ENCODE peak calls at places on chromosomes 7 and 10, in eight cellular contexts. Y is esophagus muscularis mucosa, H is stomach, Q is endothelial cell of umbilical vein, K is GM12892, L is Panc1, E is HL-60, F is HCT116. A is an unnamed sample.

GRCh38 chr7:30276203-30276900 is 8.0 kb upstream of the ZNRF2 start:
- DNase-seq in Q (peak), K (no peak), F (peak), E (peak), Y (no peak), H (peak), L (peak), A (no peak)

GRCh38 chr10:101236376-101237079 is 7.3 kb upstream of the LBX1 start:
- DNase-seq in Y (no peak), K (no peak), L (no peak), F (no peak), H (no peak), E (no peak), Q (no peak), A (no peak)

GRCh38 chr10:78416031-78416800 is 382.6 kb downstream of the RPS24 start:
- DNase-seq in H (peak), E (no peak), L (no peak), Y (no peak), Q (peak), F (no peak), K (no peak), A (no peak)

GRCh38 chr7:34596887-34597286 is 61.1 kb upstream of the NPSR1 start:
- DNase-seq in L (no peak), K (no peak), Y (no peak), Q (peak), F (peak), H (no peak), E (no peak), A (no peak)

GRCh38 chr10:78248651-78249464 is 215.2 kb downstream of the RPS24 start:
- DNase-seq in K (no peak), F (no peak), Q (no peak), H (no peak), L (no peak), Y (no peak), E (no peak), A (peak)

GRCh38 chr10:75344170-75344569 is 57.4 kb downstream of the ZNF503 start:
- DNase-seq in E (no peak), Y (peak), F (no peak), L (no peak), H (no peak), Q (no peak), K (no peak), A (no peak)

GRCh38 chr10:29837586-29837985 is 202.8 kb upstream of the SVIL start:
- DNase-seq in K (no peak), H (no peak), F (no peak), Y (no peak), L (no peak), Q (no peak), E (no peak), A (no peak)

GRCh38 chr7:136074840-136075239 is 97.7 kb upstream of the MTPN start:
- DNase-seq in Q (peak), K (no peak), E (no peak), F (no peak), H (no peak), Y (no peak), L (no peak), A (no peak)

GRCh38 chr7:149887311-149887710 is 13.5 kb downstream of the ATP6V0E2 start:
- DNase-seq in E (no peak), K (no peak), L (no peak), H (no peak), Y (peak), Q (no peak), F (no peak), A (no peak)

GRCh38 chr7:82288769-82289535 is 154.6 kb downstream of the CACNA2D1 start:
- DNase-seq in Y (no peak), H (no peak), E (no peak), K (no peak), Q (no peak), F (no peak), L (no peak), A (no peak)

GRCh38 chr10:28211759-28212158 is 91.1 kb downstream of the MPP7 start:
- DNase-seq in E (no peak), H (no peak), Y (no peak), K (no peak), F (no peak), L (no peak), Q (no peak), A (no peak)

GRCh38 chr7:151493083-151493482 is 26.6 kb downstream of the RHEB start:
- DNase-seq in H (no peak), Q (no peak), Y (no peak), E (no peak), L (no peak), F (no peak), K (no peak), A (no peak)

GRCh38 chr7:131231381-131232220 is 96.1 kb upstream of the MKLN1 start:
- DNase-seq in Q (no peak), F (no peak), K (peak), E (peak), H (peak), Y (no peak), L (no peak), A (no peak)

GRCh38 chr7:36110584-36110983 is 42.5 kb upstream of the EEPD1 start:
- DNase-seq in Y (no peak), Q (no peak), F (no peak), H (no peak), E (no peak), K (no peak), L (no peak), A (no peak)

GRCh38 chr7:29511337-29511736 is 52.3 kb upstream of the PRR15 start:
- DNase-seq in L (no peak), K (no peak), H (no peak), E (no peak), Q (no peak), Y (no peak), F (no peak), A (no peak)

GRCh38 chr10:4130685-4131084 is 345.7 kb upstream of the KLF6 start:
- DNase-seq in Q (peak), L (no peak), F (no peak), E (peak), K (no peak), Y (no peak), H (no peak), A (no peak)

GRCh38 chr10:10872035-10872673 is 145.5 kb upstream of the CELF2 start:
- DNase-seq in F (no peak), E (no peak), Q (peak), L (no peak), K (no peak), Y (no peak), H (no peak), A (peak)

GRCh38 chr10:29473411-29474100 is 161.2 kb downstream of the SVIL start:
- DNase-seq in Q (no peak), L (no peak), E (no peak), K (no peak), H (no peak), F (no peak), Y (no peak), A (no peak)

GRCh38 chr10:88505265-88505664 is 77.9 kb downstream of the RNLS start:
- DNase-seq in L (no peak), E (no peak), K (no peak), Q (no peak), F (no peak), H (no peak), Y (no peak), A (no peak)

GRCh38 chr10:107814865-107815487 is 650.5 kb upstream of the SORCS1 start:
- DNase-seq in L (peak), Y (no peak), H (peak), K (no peak), F (no peak), Q (no peak), E (peak), A (no peak)

GRCh38 chr10:82609845-82610244 is 734.9 kb downstream of the NRG3 start:
- DNase-seq in Y (no peak), F (no peak), H (no peak), E (no peak), K (no peak), L (no peak), Q (no peak), A (no peak)

GRCh38 chr10:77724820-77725219 is 87.2 kb upstream of the KCNMA1 start:
- DNase-seq in K (no peak), F (no peak), H (no peak), L (no peak), Y (no peak), Q (no peak), E (no peak), A (no peak)

GRCh38 chr10:80196270-80196949 is 8.9 kb downstream of the ANXA11 start:
- DNase-seq in H (peak), Q (peak), K (no peak), E (no peak), L (no peak), Y (no peak), F (peak), A (peak)

GRCh38 chr10:60384708-60385398 is 4.8 kb downstream of the ANK3 start:
- DNase-seq in Y (no peak), H (no peak), Q (peak), F (peak), K (no peak), E (no peak), L (no peak), A (no peak)

GRCh38 chr7:42097756-42098155 is 139.3 kb downstream of the GLI3 start:
- DNase-seq in E (no peak), L (no peak), Q (peak), H (no peak), F (no peak), K (no peak), Y (no peak), A (no peak)

GRCh38 chr10:114172776-114173555 is 1.0 kb downstream of the CCDC186 start:
- DNase-seq in K (no peak), L (no peak), Q (peak), F (no peak), E (no peak), Y (no peak), H (no peak), A (no peak)

DNA sequence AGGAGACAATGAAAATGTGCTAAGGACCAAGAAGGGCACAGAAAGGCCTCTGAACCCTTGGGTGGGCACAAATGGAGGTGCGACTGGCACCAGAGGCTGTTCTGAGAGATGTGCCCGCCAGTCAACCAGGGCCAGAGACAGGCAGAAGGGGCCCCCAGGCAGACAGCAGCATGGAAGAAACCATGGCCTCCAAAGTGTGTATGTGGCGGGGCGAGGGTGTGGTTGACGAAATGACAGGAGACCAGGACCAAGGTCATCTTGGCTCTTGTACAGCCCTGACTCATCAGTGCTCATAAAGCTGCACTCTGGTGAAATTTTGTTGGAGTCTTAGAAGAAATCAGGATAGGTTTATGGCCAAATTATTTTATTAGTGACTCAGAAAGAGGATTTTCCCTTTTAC is 4.0 kb upstream of the MRPS24 start:
- DNase-seq in K (no peak), L (no peak), F (peak), Y (no peak), Q (no peak), H (no peak), E (no peak), A (no peak)
- TF ChIP-seq POLR2AphosphoS5 in K (no peak), L (no peak), F (peak), Y (peak), Q (no peak), H (no peak), E (no peak), A (peak)

GRCh38 chr7:20219446-20220292 is 2.5 kb upstream of the MACC1 start:
- DNase-seq in F (no peak), H (peak), K (no peak), E (peak), Q (peak), L (no peak), Y (no peak), A (no peak)

GRCh38 chr7:20218261-20218660 is 1.1 kb upstream of the MACC1 start:
- DNase-seq in F (no peak), Y (no peak), H (no peak), L (no peak), K (no peak), Q (no peak), E (no peak), A (no peak)

GRCh38 chr7:20216637-20217036 is 547 bp downstream of the MACC1 start:
- DNase-seq in E (no peak), L (no peak), Y (no peak), Q (no peak), H (no peak), K (no peak), F (no peak), A (no peak)

GRCh38 chr7:20219062-20219445 is 1.9 kb upstream of the MACC1 start:
- DNase-seq in K (no peak), Y (no peak), E (no peak), Q (no peak), F (no peak), H (no peak), L (no peak), A (no peak)

GRCh38 chr7:20217193-20217948 is at the start of gene MACC1:
- DNase-seq in K (no peak), L (no peak), E (peak), Q (no peak), H (peak), Y (no peak), F (peak), A (peak)
- TF ChIP-seq POLR2AphosphoS5 in K (peak), L (no peak), E (no peak), Q (no peak), H (peak), Y (no peak), F (peak), A (peak)

DNA sequence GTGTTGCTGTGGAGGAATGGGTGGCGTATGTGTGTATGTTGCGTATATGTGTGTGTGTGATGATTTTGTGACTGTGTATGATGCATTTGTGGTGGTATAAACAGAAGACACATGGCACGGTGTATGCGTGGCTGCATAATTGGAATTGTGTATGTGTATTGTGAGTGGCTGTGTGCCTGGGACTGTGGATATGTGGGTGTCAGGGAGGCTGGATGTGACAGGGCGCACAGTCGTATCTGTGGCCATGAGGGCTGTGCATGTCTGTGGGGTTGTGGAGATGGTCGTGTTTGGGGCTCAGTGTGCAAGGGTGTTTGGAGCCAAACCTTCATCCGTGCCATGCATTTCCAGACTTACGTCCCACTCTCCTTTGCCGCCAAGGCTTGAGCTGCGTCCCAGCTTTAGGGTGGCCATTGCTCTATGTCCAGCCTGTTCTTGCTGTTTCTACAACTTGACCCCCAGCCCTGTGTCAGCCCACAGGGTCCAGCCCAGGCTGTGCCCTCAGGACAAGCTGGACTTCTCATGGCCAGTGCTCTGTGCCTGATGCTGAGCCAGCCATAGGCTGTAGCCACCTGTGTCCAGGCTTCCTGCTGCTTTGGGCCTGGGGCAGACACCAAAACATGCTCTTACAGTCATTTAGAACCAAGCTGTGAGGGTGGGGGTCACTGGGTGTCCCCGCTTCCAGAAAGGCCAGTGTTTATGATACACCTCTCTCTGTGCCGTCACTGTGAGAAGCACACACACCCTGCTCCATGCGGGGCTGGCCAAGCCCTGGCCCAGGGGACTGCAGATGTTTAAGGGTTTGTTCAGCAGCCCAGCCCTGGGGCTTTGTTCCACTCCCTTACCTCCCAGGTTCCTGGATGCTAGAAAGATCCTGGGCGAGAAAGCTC is 127.6 kb downstream of the NEURL1 start:
- DNase-seq in L (no peak), H (no peak), K (no peak), E (no peak), F (no peak), Q (no peak), Y (no peak), A (no peak)
- TF ChIP-seq POLR2AphosphoS5 in L (no peak), H (no peak), K (no peak), E (no peak), F (no peak), Q (no peak), Y (no peak), A (no peak)

DNA sequence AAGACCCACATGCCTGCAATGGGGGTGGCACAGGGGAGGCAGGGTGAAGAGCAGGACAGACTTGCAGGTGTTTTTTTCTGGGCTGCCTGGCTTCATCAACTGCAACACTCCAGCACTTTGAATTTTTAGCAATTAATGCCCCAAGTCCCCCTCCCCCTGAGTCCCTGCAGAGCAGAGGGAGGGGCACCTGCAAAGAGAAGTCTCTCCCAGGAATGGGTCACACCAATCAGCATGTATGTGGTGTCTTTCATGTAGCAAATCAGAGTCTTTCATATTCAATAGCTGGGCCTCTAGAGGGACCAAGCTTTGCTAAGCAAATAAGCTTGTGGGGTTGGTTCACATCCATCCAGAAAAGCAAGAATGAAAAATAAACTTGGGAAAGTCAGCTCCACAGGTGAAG is 90.8 kb downstream of the PARP12 start:
- DNase-seq in H (no peak), K (no peak), Y (no peak), F (no peak), L (no peak), Q (no peak), E (no peak), A (no peak)
- TF ChIP-seq POLR2AphosphoS5 in H (no peak), K (no peak), Y (no peak), F (no peak), L (no peak), Q (no peak), E (no peak), A (no peak)

DNA sequence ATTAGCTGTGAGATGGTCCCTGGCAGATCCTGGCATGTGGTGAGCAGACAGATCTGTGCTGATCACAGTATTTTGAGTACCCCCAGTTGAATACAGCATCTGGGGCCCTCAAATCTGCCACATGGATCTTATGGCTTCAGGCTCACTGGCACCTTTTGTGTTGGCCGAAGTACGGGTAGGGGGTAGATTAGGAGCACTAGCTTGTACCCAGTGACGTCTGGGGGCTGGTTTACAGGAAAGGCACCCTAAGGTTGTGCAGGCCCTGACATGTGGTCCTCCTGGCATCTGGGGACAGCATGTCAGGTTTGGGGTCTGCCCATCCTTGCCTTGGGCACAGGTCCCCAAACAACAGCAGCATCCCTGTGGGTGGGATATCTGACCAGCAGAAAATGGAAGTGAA is 53.2 kb downstream of the SYPL1 start:
- DNase-seq in Q (no peak), H (no peak), L (no peak), Y (no peak), E (no peak), F (no peak), K (no peak), A (no peak)
- TF ChIP-seq POLR2AphosphoS5 in Q (no peak), H (no peak), L (no peak), Y (no peak), E (no peak), F (no peak), K (no peak), A (no peak)

GRCh38 chr10:70331486-70332268 is 47.9 kb upstream of the NPFFR1 start:
- DNase-seq in Y (no peak), Q (peak), K (no peak), E (peak), L (peak), F (peak), H (peak), A (no peak)
- TF ChIP-seq POLR2AphosphoS5 in Y (peak), Q (peak), K (no peak), E (peak), L (no peak), F (peak), H (peak), A (peak)